ENCODE peak calls at places on chromosomes 12 and 14, in six cellular contexts. T is ascending aorta, G is lung, P is K562, C is heart left ventricle, Z is suprapubic skin. D is an unnamed sample. For H3K4me1, the result is how much of the 10 kb centered on the place peaks cover.

GRCh38 chr14:66380143-66380542 is 106.0 kb upstream of the CCDC196 start:
- DNase-seq in Z (no peak), G (no peak), C (no peak), P (no peak), T (no peak), D (no peak)

GRCh38 chr12:68675098-68675842 is 11.5 kb upstream of the NUP107 start:
- DNase-seq in P (peak), Z (no peak), G (no peak), T (no peak), C (no peak), D (peak)

GRCh38 chr14:96304956-96305355 is 48.9 kb downstream of the BDKRB1 start:
- DNase-seq in C (no peak), Z (no peak), T (no peak), G (no peak), P (no peak), D (no peak)

GRCh38 chr14:104023325-104024055 is 62.0 kb upstream of the ASPG start:
- DNase-seq in P (no peak), C (no peak), Z (no peak), T (no peak), G (no peak), D (no peak)

GRCh38 chr14:99820702-99821331 is 27.6 kb downstream of the EML1 start:
- DNase-seq in Z (no peak), C (no peak), P (no peak), G (no peak), T (no peak), D (no peak)

GRCh38 chr14:59346796-59347510 is 118.2 kb downstream of the GPR135 start:
- DNase-seq in P (no peak), T (no peak), Z (no peak), C (no peak), G (no peak), D (no peak)

GRCh38 chr14:21940887-21941855 is 267.6 kb upstream of the OR4E1 start:
- DNase-seq in T (no peak), Z (no peak), P (peak), C (no peak), G (no peak), D (no peak)

GRCh38 chr12:27970391-27970980 is 2.0 kb downstream of the PTHLH start:
- DNase-seq in Z (peak), P (no peak), C (peak), T (no peak), G (no peak), D (no peak)

GRCh38 chr12:88342434-88342833 is 200.3 kb downstream of the TMTC3 start:
- DNase-seq in Z (no peak), C (no peak), T (no peak), G (no peak), P (no peak), D (no peak)

GRCh38 chr14:64715146-64715627 is 11.0 kb downstream of the PLEKHG3 start:
- DNase-seq in C (no peak), Z (peak), P (no peak), T (peak), G (no peak), D (no peak)
- H3K27ac ChIP-seq in C (no peak), Z (peak), P (no peak), T (peak), G (no peak), D (peak)

GRCh38 chr14:87994974-87995373 is 2.0 kb upstream of the GALC start:
- DNase-seq in T (no peak), P (no peak), Z (no peak), G (no peak), C (no peak), D (no peak)

GRCh38 chr14:87992349-87992719 is 648 bp downstream of the GALC start:
- DNase-seq in T (peak), G (no peak), C (no peak), Z (no peak), P (no peak), D (peak)

GRCh38 chr14:87993485-87993809 is 465 bp upstream of the GALC start:
- DNase-seq in C (no peak), P (no peak), T (no peak), Z (no peak), G (no peak), D (no peak)

GRCh38 chr14:87990687-87991086 is 2.3 kb downstream of the GALC start:
- DNase-seq in Z (no peak), T (no peak), C (no peak), P (no peak), G (no peak), D (no peak)

DNA sequence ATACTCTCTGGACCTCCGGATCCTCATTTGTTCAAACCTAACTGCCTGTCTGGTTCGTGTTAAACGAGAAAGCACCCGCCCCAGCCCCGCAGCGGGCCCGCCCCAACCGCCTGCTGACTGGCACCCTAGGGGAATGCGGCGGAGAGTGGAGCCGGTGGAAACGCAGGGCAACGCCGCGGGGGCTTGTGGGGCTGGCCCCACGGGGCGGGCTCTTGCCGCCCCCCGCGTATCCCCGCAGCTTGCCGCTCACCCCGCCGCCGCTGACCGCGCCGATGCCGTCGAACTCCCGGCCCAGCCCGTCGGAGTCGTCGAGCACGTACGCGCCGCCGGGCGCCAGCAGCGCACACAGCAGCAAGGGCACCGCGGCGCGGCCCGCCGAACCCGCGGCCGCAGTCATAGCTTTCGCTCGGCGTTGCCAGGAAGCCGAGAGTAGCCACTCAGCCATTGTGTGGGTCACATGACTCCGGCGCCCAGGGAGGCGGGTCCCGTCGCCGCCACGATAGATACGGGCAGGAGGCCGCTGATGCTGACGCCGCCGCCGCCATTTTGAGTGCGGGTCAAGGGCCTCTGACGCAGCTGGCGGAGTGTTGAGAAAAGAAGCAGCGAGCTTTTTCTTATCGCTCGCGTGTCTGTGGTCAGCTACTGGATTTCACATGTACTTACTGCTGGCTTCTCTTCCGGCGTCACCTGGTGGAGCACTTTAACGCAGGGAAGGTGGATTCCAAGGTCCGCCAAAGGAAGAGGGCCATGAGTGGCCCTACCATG is at the start of gene GALC:
- DNase-seq in C (peak), G (peak), P (peak), T (peak), Z (peak), D (peak)
- H3K4me1 ChIP-seq in C (under half), G (under half), P (under half), T (under half), Z (under half), D (under half)

DNA sequence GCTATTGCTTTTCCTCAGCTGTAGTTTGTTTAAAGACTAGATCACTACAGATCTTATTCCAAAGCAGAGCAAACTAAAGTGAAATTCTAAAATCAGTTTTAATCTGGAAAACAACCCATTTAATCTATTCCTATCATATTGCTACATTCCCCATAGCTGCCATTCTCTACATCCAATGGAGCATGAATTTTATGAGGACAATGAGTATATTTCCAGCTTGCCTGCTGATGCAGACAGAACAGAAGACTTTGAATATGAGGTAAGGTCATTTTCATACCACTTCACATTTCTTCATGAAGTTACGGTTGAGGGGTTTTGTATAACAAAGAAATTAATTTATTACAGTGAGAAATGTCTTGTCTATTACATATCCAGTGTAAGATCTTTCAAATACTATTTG is 321.5 kb downstream of the PDZRN4 start:
- DNase-seq in G (no peak), C (no peak), T (no peak), Z (no peak), P (no peak), D (no peak)
- H3K4me3 ChIP-seq in G (no peak), C (no peak), T (no peak), Z (no peak), P (no peak), D (no peak)

DNA sequence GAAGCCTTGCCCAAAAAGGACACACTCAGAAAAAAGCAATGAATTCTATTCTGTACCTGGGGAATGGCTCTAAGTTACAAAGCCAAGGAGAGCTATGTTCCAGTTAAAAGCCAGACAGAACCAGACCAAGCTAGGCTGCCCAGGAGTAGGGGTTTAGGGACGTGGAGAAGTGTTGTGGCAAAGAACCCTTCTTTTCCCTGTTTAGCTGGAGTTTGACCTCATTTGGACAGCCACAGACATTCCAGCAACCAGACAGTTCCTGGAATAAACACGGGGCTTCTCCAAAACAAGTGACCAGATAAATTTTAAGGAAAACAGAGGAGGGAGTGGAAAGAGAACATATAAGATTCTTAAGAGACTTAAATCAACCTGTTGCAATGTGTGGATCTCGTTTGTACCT is 62.3 kb downstream of the GCH1 start:
- DNase-seq in G (no peak), T (no peak), Z (no peak), C (no peak), P (no peak), D (no peak)
- H3K27ac ChIP-seq in G (peak), T (peak), Z (peak), C (peak), P (no peak), D (no peak)

DNA sequence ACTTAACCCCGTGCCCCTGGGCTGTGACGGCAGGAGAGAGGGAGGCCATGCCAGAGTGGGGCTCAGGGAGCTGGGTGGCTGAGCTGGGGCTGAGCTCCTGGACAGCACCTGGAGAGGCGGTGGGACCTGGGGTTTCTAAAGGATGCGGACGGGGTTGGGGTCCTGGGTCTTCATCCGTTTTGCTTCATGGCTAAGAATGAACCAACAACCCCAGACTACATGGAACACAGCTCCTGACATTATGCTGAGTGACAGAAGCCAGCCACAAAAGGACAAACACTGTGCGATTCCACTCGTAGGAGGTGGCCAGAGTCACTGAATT is 60.6 kb downstream of the NCOR2 start:
- DNase-seq in Z (no peak), P (no peak), T (no peak), G (no peak), C (no peak), D (no peak)
- H3K4me1 ChIP-seq in Z (half or more), P (under half), T (under half), G (under half), C (half or more), D (under half)

DNA sequence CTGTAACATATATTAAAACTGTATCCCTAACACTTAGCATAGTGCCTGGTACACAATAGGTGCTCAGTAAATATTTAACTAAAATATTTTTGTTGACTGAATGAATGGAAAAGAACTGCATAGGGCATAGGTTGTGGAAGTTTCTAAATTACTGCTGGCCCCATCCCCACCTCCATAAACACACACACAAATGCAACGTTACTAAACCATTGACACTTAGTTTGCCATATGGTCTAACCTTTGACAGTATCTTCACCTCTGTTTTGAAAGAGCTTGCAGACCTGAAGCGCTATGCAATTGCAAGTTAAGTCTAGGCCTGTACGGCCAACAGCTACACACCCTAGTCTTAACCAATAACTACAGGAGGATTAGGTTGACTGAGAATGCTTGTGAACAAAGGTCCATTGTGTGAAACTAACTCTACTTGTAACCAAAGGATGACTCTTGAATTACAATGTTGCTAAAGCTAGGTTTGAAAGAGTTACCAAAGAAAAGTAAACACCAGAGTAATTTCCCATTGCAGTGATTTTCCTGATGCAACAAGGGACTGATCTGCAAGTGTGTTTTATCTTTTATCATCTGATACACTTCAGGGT is 924 bp upstream of the MANSC1 start:
- DNase-seq in Z (no peak), G (no peak), P (no peak), T (no peak), C (no peak), D (peak)
- H3K4me3 ChIP-seq in Z (peak), G (no peak), P (no peak), T (peak), C (no peak), D (peak)